ENCODE peak calls at places on chromosomes 7 and 10, in nine cellular contexts. T is NCI-H748 treated with DMSO at 0.1 percent for 48 hours; E is mesendoderm; B is SHP77; W is CD4-positive, alpha-beta T cell; H is NCI-H2171 treated with DMSO at 0.1 percent for 48 hours; V is globus pallidus; G is omental fat pad; X is GM12891. Y is an unnamed sample.

GRCh38 chr10:29627201-29628105 is 7.3 kb downstream of the SVIL start:
- DNase-seq in T (no peak), E (no peak), B (no peak), W (no peak), H (no peak), V (no peak), G (no peak), X (no peak), Y (no peak)

GRCh38 chr7:154430640-154431039 is 378.4 kb downstream of the DPP6 start:
- DNase-seq in T (no peak), E (no peak), B (no peak), W (no peak), H (no peak), V (no peak), G (no peak), X (no peak), Y (no peak)

GRCh38 chr7:102295346-102296178 is 8.9 kb downstream of the SH2B2 start:
- DNase-seq in T (no peak), E (peak; percentile 21), B (no peak), W (no peak), H (no peak), V (no peak), G (no peak), X (no peak), Y (no peak)

GRCh38 chr10:96334888-96335526 is 23.8 kb downstream of the OPALIN start:
- DNase-seq in T (peak; percentile 8), E (peak; percentile 67), B (peak; percentile 36), W (no peak), H (peak; percentile 22), V (peak; percentile 77), G (no peak), X (no peak), Y (peak; percentile 19)

GRCh38 chr10:99976886-99977391 is 32.8 kb downstream of the DNMBP start:
- DNase-seq in T (no peak), E (peak; percentile 78), B (no peak), W (no peak), H (no peak), V (no peak), G (no peak), X (no peak), Y (no peak)

GRCh38 chr10:86363184-86363832 is 3.3 kb downstream of the GRID1 start:
- DNase-seq in T (peak; percentile 23), E (peak; percentile 83), B (no peak), W (no peak), H (peak; percentile 14), V (no peak), G (peak; percentile 14), X (peak; percentile 50), Y (peak; percentile 73)

GRCh38 chr10:115772606-115773005 is 500.4 kb downstream of the GFRA1 start:
- DNase-seq in T (no peak), E (no peak), B (no peak), W (no peak), H (no peak), V (no peak), G (no peak), X (no peak), Y (no peak)

GRCh38 chr10:131574363-131574706 is 262.8 kb upstream of the TCERG1L start:
- DNase-seq in T (no peak), E (no peak), B (no peak), W (no peak), H (no peak), V (no peak), G (no peak), X (no peak), Y (no peak)

GRCh38 chr10:56318816-56319215 is 42.2 kb downstream of the ZWINT start:
- DNase-seq in T (peak; percentile 61), E (no peak), B (no peak), W (no peak), H (no peak), V (no peak), G (no peak), X (no peak), Y (no peak)

GRCh38 chr7:106959753-106960152 is 84.8 kb upstream of the PRKAR2B start:
- DNase-seq in T (no peak), E (peak; percentile 63), B (peak; percentile 5), W (no peak), H (no peak), V (no peak), G (no peak), X (no peak), Y (no peak)

GRCh38 chr10:110093722-110094121 is 85.9 kb downstream of the ADD3 start:
- DNase-seq in T (no peak), E (no peak), B (no peak), W (no peak), H (no peak), V (no peak), G (no peak), X (no peak), Y (no peak)

GRCh38 chr10:112792487-112793196 is 157.4 kb upstream of the TCF7L2 start:
- DNase-seq in T (no peak), E (peak; percentile 35), B (peak; percentile 7), W (no peak), H (peak; percentile 41), V (peak; percentile 37), G (no peak), X (no peak), Y (no peak)

GRCh38 chr7:15214981-15215380 is 312.4 kb upstream of the DGKB start:
- DNase-seq in T (no peak), E (no peak), B (no peak), W (no peak), H (no peak), V (no peak), G (no peak), X (no peak), Y (no peak)

GRCh38 chr10:118725784-118726507 is 28.8 kb downstream of the CACUL1 start:
- DNase-seq in T (no peak), E (no peak), B (no peak), W (no peak), H (no peak), V (no peak), G (no peak), X (no peak), Y (no peak)

GRCh38 chr10:59387951-59388431 is 25.6 kb upstream of the FAM13C start:
- DNase-seq in T (no peak), E (no peak), B (no peak), W (no peak), H (no peak), V (no peak), G (no peak), X (no peak), Y (no peak)

GRCh38 chr7:150947761-150948680 is 30.1 kb downstream of the KCNH2 start:
- DNase-seq in T (no peak), E (peak; percentile 32), B (no peak), W (no peak), H (no peak), V (no peak), G (no peak), X (peak; percentile 17), Y (no peak)

GRCh38 chr10:28179490-28180099 is 123.3 kb downstream of the MPP7 start:
- DNase-seq in T (peak; percentile 0), E (peak; percentile 69), B (peak; percentile 63), W (no peak), H (no peak), V (peak; percentile 17), G (no peak), X (peak; percentile 15), Y (peak; percentile 42)

GRCh38 chr7:17255930-17256329 is 42.5 kb upstream of the AHR start:
- DNase-seq in T (no peak), E (no peak), B (no peak), W (no peak), H (no peak), V (peak; percentile 5), G (no peak), X (no peak), Y (no peak)

GRCh38 chr10:32054087-32054486 is 2.1 kb downstream of the KIF5B start:
- DNase-seq in T (peak; percentile 1), E (peak; percentile 36), B (no peak), W (no peak), H (no peak), V (peak; percentile 83), G (no peak), X (no peak), Y (no peak)

GRCh38 chr7:55441668-55442305 is 76.7 kb downstream of the LANCL2 start:
- DNase-seq in T (no peak), E (no peak), B (no peak), W (no peak), H (no peak), V (no peak), G (no peak), X (no peak), Y (no peak)

GRCh38 chr7:18087687-18088078 is 60.0 kb upstream of the PRPS1L1 start:
- DNase-seq in T (peak; percentile 9), E (peak; percentile 61), B (peak; percentile 19), W (no peak), H (peak; percentile 33), V (no peak), G (no peak), X (no peak), Y (no peak)

GRCh38 chr7:4734587-4735365 is 40.6 kb upstream of the AP5Z1 start:
- DNase-seq in T (no peak), E (no peak), B (no peak), W (no peak), H (no peak), V (peak; percentile 84), G (no peak), X (no peak), Y (no peak)

GRCh38 chr10:31134303-31134928 is 102.8 kb upstream of the ZNF438 start:
- DNase-seq in T (no peak), E (peak; percentile 62), B (peak; percentile 6), W (no peak), H (peak; percentile 73), V (peak; percentile 76), G (no peak), X (peak; percentile 11), Y (peak; percentile 26)

GRCh38 chr10:47261121-47261520 is 38.9 kb upstream of the GDF10 start:
- DNase-seq in T (no peak), E (no peak), B (no peak), W (peak; percentile 35), H (no peak), V (no peak), G (no peak), X (peak; percentile 41), Y (peak; percentile 73)

GRCh38 chr7:151411551-151411950 is 1.7 kb upstream of the WDR86 start:
- DNase-seq in T (no peak), E (no peak), B (no peak), W (no peak), H (no peak), V (no peak), G (no peak), X (no peak), Y (no peak)

GRCh38 chr10:68188835-68189234 is 43.1 kb downstream of the ATOH7 start:
- DNase-seq in T (no peak), E (no peak), B (no peak), W (no peak), H (no peak), V (no peak), G (no peak), X (no peak), Y (no peak)

GRCh38 chr7:55568613-55569268 is 3.6 kb downstream of the VOPP1 start:
- DNase-seq in T (no peak), E (no peak), B (no peak), W (no peak), H (no peak), V (no peak), G (no peak), X (no peak), Y (no peak)

GRCh38 chr10:3229815-3230214 is 57.2 kb upstream of the PITRM1 start:
- DNase-seq in T (no peak), E (no peak), B (no peak), W (no peak), H (no peak), V (no peak), G (no peak), X (no peak), Y (no peak)

GRCh38 chr10:104337985-104338735 is at the start of gene ITPRIP:
- DNase-seq in T (no peak), E (peak; percentile 85), B (no peak), W (peak; percentile 61), H (peak; percentile 21), V (peak; percentile 54), G (peak; percentile 74), X (peak; percentile 58), Y (peak; percentile 79)

GRCh38 chr10:22325272-22325947 is 4.5 kb downstream of the BMI1 start:
- DNase-seq in T (peak; percentile 62), E (peak; percentile 88), B (peak; percentile 62), W (peak; percentile 66), H (peak; percentile 10), V (peak; percentile 48), G (peak; percentile 60), X (peak; percentile 70), Y (peak; percentile 82)

GRCh38 chr10:43204943-43205671 is 61.8 kb downstream of the RASGEF1A start:
- DNase-seq in T (no peak), E (peak; percentile 90), B (peak; percentile 54), W (peak; percentile 46), H (peak; percentile 11), V (peak; percentile 48), G (peak; percentile 19), X (peak; percentile 77), Y (peak; percentile 83)

Y was measured in GM10248.